ENCODE peak calls at places on chromosomes 6 and 20, in six cellular contexts. One of them, this sample, is unnamed.

GRCh38 chr6:15399651-15400470 is 154.0 kb downstream of the JARID2 start:
- DNase-seq in cardiac muscle cell: peak; percentile 47
- DNase-seq in activated B cell treated with CpG ODN at 0.5 μM for 24 hours: no peak
- DNase-seq in Right ventricle myocardium superior: peak; percentile 83
- DNase-seq in RCC 7860: no peak
- DNase-seq in activated T-helper 1 cell treated with anti-CD3 and anti-CD28 coated beads, Interleukin-2, amount 50 U/mL, for 16 hours: no peak
- DNase-seq in this sample: peak; percentile 89

GRCh38 chr6:53250137-53250760 is 98.5 kb downstream of the ELOVL5 start:
- DNase-seq in cardiac muscle cell: no peak
- DNase-seq in activated B cell treated with CpG ODN at 0.5 μM for 24 hours: no peak
- DNase-seq in activated T-helper 1 cell treated with anti-CD3 and anti-CD28 coated beads, Interleukin-2, amount 50 U/mL, for 16 hours: no peak
- DNase-seq in Right ventricle myocardium superior: no peak
- DNase-seq in RCC 7860: peak; percentile 58
- DNase-seq in this sample: no peak

GRCh38 chr6:147774856-147775255 is 266.4 kb downstream of the SAMD5 start:
- DNase-seq in RCC 7860: no peak
- DNase-seq in activated B cell treated with CpG ODN at 0.5 μM for 24 hours: no peak
- DNase-seq in cardiac muscle cell: peak; percentile 17
- DNase-seq in Right ventricle myocardium superior: no peak
- DNase-seq in activated T-helper 1 cell treated with anti-CD3 and anti-CD28 coated beads, Interleukin-2, amount 50 U/mL, for 16 hours: no peak
- DNase-seq in this sample: no peak

GRCh38 chr6:150213301-150213700 is 70.5 kb downstream of the PPP1R14C start:
- DNase-seq in RCC 7860: no peak
- DNase-seq in cardiac muscle cell: no peak
- DNase-seq in Right ventricle myocardium superior: no peak
- DNase-seq in activated B cell treated with CpG ODN at 0.5 μM for 24 hours: no peak
- DNase-seq in activated T-helper 1 cell treated with anti-CD3 and anti-CD28 coated beads, Interleukin-2, amount 50 U/mL, for 16 hours: no peak
- DNase-seq in this sample: no peak

GRCh38 chr6:130293800-130294199 is 71.0 kb upstream of the SAMD3 start:
- DNase-seq in RCC 7860: peak; percentile 29
- DNase-seq in activated T-helper 1 cell treated with anti-CD3 and anti-CD28 coated beads, Interleukin-2, amount 50 U/mL, for 16 hours: no peak
- DNase-seq in activated B cell treated with CpG ODN at 0.5 μM for 24 hours: no peak
- DNase-seq in Right ventricle myocardium superior: no peak
- DNase-seq in cardiac muscle cell: peak; percentile 48
- DNase-seq in this sample: no peak

GRCh38 chr6:44270526-44271405 is 516 bp downstream of the TMEM151B start:
- DNase-seq in cardiac muscle cell: peak; percentile 80
- DNase-seq in Right ventricle myocardium superior: no peak
- DNase-seq in activated B cell treated with CpG ODN at 0.5 μM for 24 hours: no peak
- DNase-seq in activated T-helper 1 cell treated with anti-CD3 and anti-CD28 coated beads, Interleukin-2, amount 50 U/mL, for 16 hours: no peak
- DNase-seq in RCC 7860: no peak
- DNase-seq in this sample: no peak

GRCh38 chr6:100719883-100720682 is 161.0 kb downstream of the ASCC3 start:
- DNase-seq in RCC 7860: no peak
- DNase-seq in cardiac muscle cell: peak; percentile 13
- DNase-seq in activated B cell treated with CpG ODN at 0.5 μM for 24 hours: no peak
- DNase-seq in activated T-helper 1 cell treated with anti-CD3 and anti-CD28 coated beads, Interleukin-2, amount 50 U/mL, for 16 hours: no peak
- DNase-seq in Right ventricle myocardium superior: no peak
- DNase-seq in this sample: no peak

GRCh38 chr6:150255840-150256239 is 113.0 kb upstream of the IYD start:
- DNase-seq in Right ventricle myocardium superior: no peak
- DNase-seq in activated T-helper 1 cell treated with anti-CD3 and anti-CD28 coated beads, Interleukin-2, amount 50 U/mL, for 16 hours: no peak
- DNase-seq in cardiac muscle cell: no peak
- DNase-seq in RCC 7860: no peak
- DNase-seq in activated B cell treated with CpG ODN at 0.5 μM for 24 hours: no peak
- DNase-seq in this sample: no peak

GRCh38 chr6:46799657-46800056 is 6.5 kb downstream of the MEP1A start:
- DNase-seq in Right ventricle myocardium superior: no peak
- DNase-seq in cardiac muscle cell: no peak
- DNase-seq in activated T-helper 1 cell treated with anti-CD3 and anti-CD28 coated beads, Interleukin-2, amount 50 U/mL, for 16 hours: no peak
- DNase-seq in RCC 7860: no peak
- DNase-seq in activated B cell treated with CpG ODN at 0.5 μM for 24 hours: no peak
- DNase-seq in this sample: no peak

GRCh38 chr20:63297371-63297781 is 4.4 kb downstream of the COL20A1 start:
- DNase-seq in activated B cell treated with CpG ODN at 0.5 μM for 24 hours: no peak
- DNase-seq in Right ventricle myocardium superior: no peak
- DNase-seq in cardiac muscle cell: no peak
- DNase-seq in RCC 7860: no peak
- DNase-seq in activated T-helper 1 cell treated with anti-CD3 and anti-CD28 coated beads, Interleukin-2, amount 50 U/mL, for 16 hours: no peak
- DNase-seq in this sample: no peak

GRCh38 chr6:2749972-2750600 is 636 bp downstream of the MYLK4 start:
- DNase-seq in Right ventricle myocardium superior: peak; percentile 60
- DNase-seq in cardiac muscle cell: peak; percentile 67
- DNase-seq in activated T-helper 1 cell treated with anti-CD3 and anti-CD28 coated beads, Interleukin-2, amount 50 U/mL, for 16 hours: peak; percentile 52
- DNase-seq in activated B cell treated with CpG ODN at 0.5 μM for 24 hours: peak; percentile 53
- DNase-seq in RCC 7860: peak; percentile 20
- DNase-seq in this sample: no peak

GRCh38 chr6:165059032-165059431 is 250.4 kb downstream of the C6orf118 start:
- DNase-seq in activated B cell treated with CpG ODN at 0.5 μM for 24 hours: no peak
- DNase-seq in activated T-helper 1 cell treated with anti-CD3 and anti-CD28 coated beads, Interleukin-2, amount 50 U/mL, for 16 hours: no peak
- DNase-seq in RCC 7860: no peak
- DNase-seq in Right ventricle myocardium superior: no peak
- DNase-seq in cardiac muscle cell: no peak
- DNase-seq in this sample: no peak

GRCh38 chr20:24497851-24498250 is 28.4 kb downstream of the SYNDIG1 start:
- DNase-seq in activated T-helper 1 cell treated with anti-CD3 and anti-CD28 coated beads, Interleukin-2, amount 50 U/mL, for 16 hours: no peak
- DNase-seq in RCC 7860: no peak
- DNase-seq in cardiac muscle cell: peak; percentile 89
- DNase-seq in Right ventricle myocardium superior: no peak
- DNase-seq in activated B cell treated with CpG ODN at 0.5 μM for 24 hours: no peak
- DNase-seq in this sample: no peak

GRCh38 chr6:108535079-108535742 is 25.5 kb upstream of the FOXO3 start:
- DNase-seq in RCC 7860: no peak
- DNase-seq in Right ventricle myocardium superior: no peak
- DNase-seq in cardiac muscle cell: no peak
- DNase-seq in activated T-helper 1 cell treated with anti-CD3 and anti-CD28 coated beads, Interleukin-2, amount 50 U/mL, for 16 hours: no peak
- DNase-seq in activated B cell treated with CpG ODN at 0.5 μM for 24 hours: no peak
- DNase-seq in this sample: no peak

GRCh38 chr6:74577619-74578018 is 628.2 kb downstream of the COL12A1 start:
- DNase-seq in RCC 7860: no peak
- DNase-seq in Right ventricle myocardium superior: no peak
- DNase-seq in activated T-helper 1 cell treated with anti-CD3 and anti-CD28 coated beads, Interleukin-2, amount 50 U/mL, for 16 hours: no peak
- DNase-seq in cardiac muscle cell: no peak
- DNase-seq in activated B cell treated with CpG ODN at 0.5 μM for 24 hours: no peak
- DNase-seq in this sample: no peak

GRCh38 chr6:14129572-14129971 is 12.0 kb downstream of the CD83 start:
- DNase-seq in RCC 7860: peak; percentile 26
- DNase-seq in activated T-helper 1 cell treated with anti-CD3 and anti-CD28 coated beads, Interleukin-2, amount 50 U/mL, for 16 hours: no peak
- DNase-seq in activated B cell treated with CpG ODN at 0.5 μM for 24 hours: no peak
- DNase-seq in cardiac muscle cell: peak; percentile 77
- DNase-seq in Right ventricle myocardium superior: peak; percentile 45
- DNase-seq in this sample: no peak

GRCh38 chr6:146595981-146596731 is 2.6 kb upstream of the ADGB start:
- DNase-seq in cardiac muscle cell: peak; percentile 20
- DNase-seq in Right ventricle myocardium superior: no peak
- DNase-seq in activated T-helper 1 cell treated with anti-CD3 and anti-CD28 coated beads, Interleukin-2, amount 50 U/mL, for 16 hours: no peak
- DNase-seq in activated B cell treated with CpG ODN at 0.5 μM for 24 hours: no peak
- DNase-seq in RCC 7860: no peak
- DNase-seq in this sample: no peak

This sample was measured in kidney.